ENCODE peak calls at places on chromosomes 1 and 21, in ten cellular contexts. One of them, this sample, is unnamed.

GRCh38 chr1:185534806-185535205 is 199.4 kb upstream of the HMCN1 start:
- DNase-seq in HCT116: no peak
- DNase-seq in Calu3: no peak
- DNase-seq in RWPE1: no peak
- DNase-seq in uterus: no peak
- DNase-seq in AG09319: no peak
- DNase-seq in HL-60: peak
- DNase-seq in neural crest cell: no peak
- DNase-seq in fibroblast of villous mesenchyme: no peak
- DNase-seq in cardiac muscle cell: peak
- DNase-seq in this sample: no peak

GRCh38 chr1:53629101-53629691 is 109.8 kb downstream of the GLIS1 start:
- DNase-seq in AG09319: no peak
- DNase-seq in fibroblast of villous mesenchyme: no peak
- DNase-seq in RWPE1: no peak
- DNase-seq in uterus: no peak
- DNase-seq in HL-60: no peak
- DNase-seq in cardiac muscle cell: no peak
- DNase-seq in HCT116: no peak
- DNase-seq in Calu3: no peak
- DNase-seq in neural crest cell: no peak
- DNase-seq in this sample: no peak

GRCh38 chr1:234848972-234849641 is 239.1 kb upstream of the IRF2BP2 start:
- DNase-seq in fibroblast of villous mesenchyme: peak
- DNase-seq in cardiac muscle cell: peak
- DNase-seq in RWPE1: peak
- DNase-seq in Calu3: no peak
- DNase-seq in HCT116: no peak
- DNase-seq in neural crest cell: no peak
- DNase-seq in HL-60: peak
- DNase-seq in AG09319: no peak
- DNase-seq in uterus: no peak
- DNase-seq in this sample: no peak

GRCh38 chr21:38027901-38028300 is 111.6 kb upstream of the KCNJ6 start:
- DNase-seq in RWPE1: peak
- DNase-seq in uterus: no peak
- DNase-seq in neural crest cell: no peak
- DNase-seq in cardiac muscle cell: peak
- DNase-seq in AG09319: no peak
- DNase-seq in fibroblast of villous mesenchyme: peak
- DNase-seq in HCT116: no peak
- DNase-seq in HL-60: no peak
- DNase-seq in Calu3: no peak
- DNase-seq in this sample: no peak

GRCh38 chr1:205976708-205977107 is 26.5 kb downstream of the RAB7B start:
- DNase-seq in RWPE1: peak
- DNase-seq in AG09319: no peak
- DNase-seq in cardiac muscle cell: no peak
- DNase-seq in HCT116: no peak
- DNase-seq in neural crest cell: no peak
- DNase-seq in HL-60: no peak
- DNase-seq in uterus: no peak
- DNase-seq in Calu3: no peak
- DNase-seq in fibroblast of villous mesenchyme: peak
- DNase-seq in this sample: no peak

GRCh38 chr21:39637197-39637970 is 24.6 kb downstream of the B3GALT5 start:
- DNase-seq in fibroblast of villous mesenchyme: no peak
- DNase-seq in cardiac muscle cell: no peak
- DNase-seq in RWPE1: no peak
- DNase-seq in uterus: no peak
- DNase-seq in AG09319: no peak
- DNase-seq in HL-60: no peak
- DNase-seq in HCT116: no peak
- DNase-seq in neural crest cell: no peak
- DNase-seq in Calu3: no peak
- DNase-seq in this sample: peak

GRCh38 chr1:94541175-94542087 is at the start of gene F3:
- DNase-seq in fibroblast of villous mesenchyme: peak
- DNase-seq in AG09319: peak
- DNase-seq in Calu3: peak
- DNase-seq in HL-60: peak
- DNase-seq in cardiac muscle cell: peak
- DNase-seq in uterus: peak
- DNase-seq in HCT116: peak
- DNase-seq in RWPE1: peak
- DNase-seq in neural crest cell: peak
- DNase-seq in this sample: peak

GRCh38 chr1:204630460-204630905 is 55.1 kb downstream of the LRRN2 start:
- DNase-seq in cardiac muscle cell: no peak
- DNase-seq in HCT116: no peak
- DNase-seq in AG09319: no peak
- DNase-seq in Calu3: no peak
- DNase-seq in RWPE1: no peak
- DNase-seq in uterus: no peak
- DNase-seq in fibroblast of villous mesenchyme: no peak
- DNase-seq in HL-60: no peak
- DNase-seq in neural crest cell: no peak
- DNase-seq in this sample: no peak

GRCh38 chr1:151372411-151372934 is at the start of gene SELENBP1:
- DNase-seq in cardiac muscle cell: peak
- DNase-seq in uterus: peak
- DNase-seq in RWPE1: peak
- DNase-seq in Calu3: peak
- DNase-seq in AG09319: peak
- DNase-seq in neural crest cell: peak
- DNase-seq in fibroblast of villous mesenchyme: peak
- DNase-seq in HL-60: no peak
- DNase-seq in HCT116: no peak
- DNase-seq in this sample: peak

GRCh38 chr1:246724725-246725095 is 501 bp downstream of the SCCPDH start:
- DNase-seq in HL-60: no peak
- DNase-seq in uterus: no peak
- DNase-seq in AG09319: no peak
- DNase-seq in neural crest cell: no peak
- DNase-seq in cardiac muscle cell: peak
- DNase-seq in RWPE1: peak
- DNase-seq in HCT116: no peak
- DNase-seq in Calu3: peak
- DNase-seq in fibroblast of villous mesenchyme: peak
- DNase-seq in this sample: peak

GRCh38 chr1:170273556-170274501 is 128.1 kb downstream of the NTMT2 start:
- DNase-seq in neural crest cell: no peak
- DNase-seq in HCT116: no peak
- DNase-seq in uterus: no peak
- DNase-seq in RWPE1: no peak
- DNase-seq in AG09319: no peak
- DNase-seq in Calu3: no peak
- DNase-seq in HL-60: no peak
- DNase-seq in fibroblast of villous mesenchyme: peak
- DNase-seq in cardiac muscle cell: peak
- DNase-seq in this sample: no peak

GRCh38 chr1:212060632-212061472 is 25.3 kb downstream of the DTL start:
- DNase-seq in HL-60: no peak
- DNase-seq in Calu3: no peak
- DNase-seq in AG09319: no peak
- DNase-seq in uterus: no peak
- DNase-seq in fibroblast of villous mesenchyme: no peak
- DNase-seq in cardiac muscle cell: no peak
- DNase-seq in RWPE1: no peak
- DNase-seq in neural crest cell: no peak
- DNase-seq in HCT116: no peak
- DNase-seq in this sample: no peak

GRCh38 chr1:22930235-22930912 is 42.3 kb downstream of the LACTBL1 start:
- DNase-seq in fibroblast of villous mesenchyme: peak
- DNase-seq in HL-60: no peak
- DNase-seq in cardiac muscle cell: peak
- DNase-seq in neural crest cell: peak
- DNase-seq in RWPE1: peak
- DNase-seq in AG09319: peak
- DNase-seq in uterus: no peak
- DNase-seq in Calu3: peak
- DNase-seq in HCT116: peak
- DNase-seq in this sample: peak

GRCh38 chr1:30534551-30534940 is 188.8 kb downstream of the MATN1 start:
- DNase-seq in fibroblast of villous mesenchyme: no peak
- DNase-seq in Calu3: no peak
- DNase-seq in HL-60: no peak
- DNase-seq in RWPE1: no peak
- DNase-seq in cardiac muscle cell: no peak
- DNase-seq in uterus: no peak
- DNase-seq in neural crest cell: no peak
- DNase-seq in AG09319: no peak
- DNase-seq in HCT116: no peak
- DNase-seq in this sample: no peak

GRCh38 chr1:5892370-5892769 is 99.9 kb downstream of the NPHP4 start:
- DNase-seq in Calu3: no peak
- DNase-seq in cardiac muscle cell: no peak
- DNase-seq in HL-60: no peak
- DNase-seq in RWPE1: no peak
- DNase-seq in neural crest cell: no peak
- DNase-seq in uterus: no peak
- DNase-seq in HCT116: no peak
- DNase-seq in AG09319: no peak
- DNase-seq in fibroblast of villous mesenchyme: no peak
- DNase-seq in this sample: no peak

DNA sequence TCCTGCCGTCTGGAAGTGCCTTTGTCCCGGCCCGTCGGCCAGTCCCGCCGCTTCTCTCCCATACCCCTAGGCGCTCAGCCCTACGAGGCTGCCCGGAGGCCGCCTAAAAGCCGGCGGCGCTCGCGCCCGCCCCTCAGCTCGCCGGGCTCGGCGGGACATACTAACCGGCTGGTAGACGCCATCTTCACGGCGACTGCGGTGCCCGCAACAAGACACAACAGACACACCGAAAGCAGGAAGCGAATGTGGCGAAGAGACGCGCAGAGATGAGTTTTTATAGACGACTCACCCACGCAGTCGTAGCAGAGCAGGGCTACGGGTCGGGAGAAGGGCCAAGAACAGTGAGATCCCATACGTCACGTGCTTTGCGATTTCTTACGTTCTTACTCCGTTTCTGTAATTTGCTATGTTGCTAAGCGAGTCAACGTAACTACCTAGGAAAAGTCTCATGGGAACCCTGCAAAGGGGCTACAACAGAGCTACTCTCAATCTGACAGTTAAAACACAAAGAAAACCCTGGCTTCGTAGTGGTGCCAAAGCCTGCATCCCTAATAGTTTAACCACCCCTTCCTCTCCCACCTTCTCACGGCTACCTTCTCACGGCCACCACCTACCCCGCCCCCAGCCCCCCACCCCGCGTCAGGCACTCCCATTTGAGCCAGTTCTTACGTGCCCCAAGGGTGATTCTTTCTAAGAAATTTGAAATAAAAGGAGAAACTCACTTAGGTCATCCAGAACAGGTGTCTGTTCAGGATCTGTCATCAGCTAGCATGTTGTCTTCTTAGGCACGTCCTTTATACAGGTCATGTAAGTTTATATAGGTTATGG is at the start of gene GTF2B:
- DNase-seq in fibroblast of villous mesenchyme: peak
- DNase-seq in HCT116: peak
- DNase-seq in HL-60: peak
- DNase-seq in uterus: peak
- DNase-seq in neural crest cell: peak
- DNase-seq in AG09319: peak
- DNase-seq in cardiac muscle cell: peak
- DNase-seq in Calu3: peak
- DNase-seq in RWPE1: peak
- DNase-seq in this sample: peak
- TF ChIP-seq CTCF in fibroblast of villous mesenchyme: no peak
- TF ChIP-seq CTCF in HCT116: no peak
- TF ChIP-seq CTCF in HL-60: no peak
- TF ChIP-seq CTCF in uterus: no peak
- TF ChIP-seq CTCF in neural crest cell: no peak
- TF ChIP-seq CTCF in AG09319: no peak
- TF ChIP-seq CTCF in cardiac muscle cell: no peak
- TF ChIP-seq CTCF in Calu3: no peak
- TF ChIP-seq CTCF in RWPE1: no peak
- TF ChIP-seq CTCF in this sample: no peak

DNA sequence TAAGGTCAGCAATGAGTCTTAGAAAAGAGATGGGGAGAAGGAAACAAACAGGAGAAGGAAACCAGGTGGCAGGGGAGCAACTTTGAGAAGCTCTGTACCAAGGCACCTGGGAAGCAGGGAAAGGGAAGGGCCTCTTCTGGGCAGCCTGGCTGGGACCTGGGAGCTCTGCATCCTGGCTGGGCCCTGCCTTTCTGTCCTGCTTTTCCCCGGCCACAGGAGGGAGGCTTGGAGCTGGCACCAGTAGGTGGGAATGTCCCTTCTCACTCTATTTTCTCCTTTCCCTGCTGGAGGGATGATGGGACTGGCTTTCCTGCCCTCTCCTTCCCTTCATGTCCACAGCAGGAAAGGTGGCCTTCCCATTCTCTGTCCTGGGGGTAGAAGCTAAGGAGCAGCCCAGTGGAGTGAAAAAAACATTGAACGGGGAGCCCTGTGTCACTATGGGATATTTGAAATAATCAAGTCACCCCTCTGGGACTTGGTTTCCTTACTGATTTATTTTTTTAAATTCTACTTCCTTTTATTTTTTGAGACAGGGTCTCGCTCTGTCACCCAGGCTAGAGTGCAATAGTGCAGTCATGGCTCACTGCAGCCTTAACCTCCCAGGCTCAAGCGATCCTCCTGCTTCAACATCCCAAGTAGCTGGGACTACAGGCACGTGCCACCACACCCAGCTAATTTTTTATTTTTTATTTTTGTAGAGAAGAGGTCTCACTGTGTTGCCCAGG is 5.1 kb upstream of the NES start:
- DNase-seq in HCT116: no peak
- DNase-seq in Calu3: no peak
- DNase-seq in uterus: no peak
- DNase-seq in HL-60: no peak
- DNase-seq in RWPE1: no peak
- DNase-seq in neural crest cell: no peak
- DNase-seq in fibroblast of villous mesenchyme: no peak
- DNase-seq in AG09319: no peak
- DNase-seq in cardiac muscle cell: no peak
- DNase-seq in this sample: no peak
- TF ChIP-seq CTCF in HCT116: peak
- TF ChIP-seq CTCF in Calu3: no peak
- TF ChIP-seq CTCF in uterus: no peak
- TF ChIP-seq CTCF in HL-60: no peak
- TF ChIP-seq CTCF in RWPE1: no peak
- TF ChIP-seq CTCF in neural crest cell: no peak
- TF ChIP-seq CTCF in fibroblast of villous mesenchyme: peak
- TF ChIP-seq CTCF in AG09319: no peak
- TF ChIP-seq CTCF in cardiac muscle cell: no peak
- TF ChIP-seq CTCF in this sample: no peak

GRCh38 chr1:26719205-26719604 is 23.4 kb downstream of the ARID1A start:
- DNase-seq in Calu3: no peak
- DNase-seq in AG09319: no peak
- DNase-seq in uterus: no peak
- DNase-seq in HL-60: no peak
- DNase-seq in HCT116: no peak
- DNase-seq in cardiac muscle cell: no peak
- DNase-seq in RWPE1: no peak
- DNase-seq in fibroblast of villous mesenchyme: no peak
- DNase-seq in neural crest cell: no peak
- DNase-seq in this sample: no peak
- TF ChIP-seq CTCF in Calu3: no peak
- TF ChIP-seq CTCF in AG09319: no peak
- TF ChIP-seq CTCF in uterus: no peak
- TF ChIP-seq CTCF in HL-60: no peak
- TF ChIP-seq CTCF in HCT116: no peak
- TF ChIP-seq CTCF in cardiac muscle cell: no peak
- TF ChIP-seq CTCF in RWPE1: no peak
- TF ChIP-seq CTCF in fibroblast of villous mesenchyme: peak
- TF ChIP-seq CTCF in neural crest cell: no peak
- TF ChIP-seq CTCF in this sample: no peak

GRCh38 chr1:45913183-45913924 is 109.9 kb downstream of the MAST2 start:
- DNase-seq in AG09319: peak
- DNase-seq in fibroblast of villous mesenchyme: peak
- DNase-seq in HCT116: no peak
- DNase-seq in RWPE1: no peak
- DNase-seq in uterus: peak
- DNase-seq in Calu3: no peak
- DNase-seq in neural crest cell: no peak
- DNase-seq in cardiac muscle cell: peak
- DNase-seq in HL-60: no peak
- DNase-seq in this sample: peak
- TF ChIP-seq CTCF in AG09319: no peak
- TF ChIP-seq CTCF in fibroblast of villous mesenchyme: no peak
- TF ChIP-seq CTCF in HCT116: no peak
- TF ChIP-seq CTCF in RWPE1: no peak
- TF ChIP-seq CTCF in uterus: no peak
- TF ChIP-seq CTCF in Calu3: no peak
- TF ChIP-seq CTCF in neural crest cell: no peak
- TF ChIP-seq CTCF in cardiac muscle cell: peak
- TF ChIP-seq CTCF in HL-60: no peak
- TF ChIP-seq CTCF in this sample: no peak

This sample was measured in colonic mucosa.